ENCODE peak calls at places on chromosomes 5 and 9, in ten cellular contexts. F is HCT116, V is IMR-90, U is K562, D is hepatocyte, X is PC-9, W is OCI-LY7, P is PC-3, B is neural progenitor cell, N is H9. S is an unnamed sample.

GRCh38 chr5:10533218-10533617 is 30.7 kb upstream of the ANKRD33B start:
- DNase-seq in F (no peak), V (no peak), U (no peak), D (no peak), X (no peak), W (no peak), P (no peak), B (peak), N (peak), S (no peak)

GRCh38 chr5:111782171-111782570 is 25.2 kb upstream of the NREP start:
- DNase-seq in F (no peak), V (peak), U (no peak), D (no peak), X (no peak), W (no peak), P (peak), B (no peak), N (no peak), S (peak)

GRCh38 chr9:20623021-20623747 is 885 bp upstream of the MLLT3 start:
- DNase-seq in F (no peak), V (peak), U (no peak), D (peak), X (no peak), W (peak), P (peak), B (peak), N (no peak), S (peak)

GRCh38 chr9:38362912-38363588 is 29.5 kb upstream of the ALDH1B1 start:
- DNase-seq in F (peak), V (peak), U (peak), D (peak), X (peak), W (peak), P (peak), B (peak), N (no peak), S (peak)

GRCh38 chr5:149453618-149454415 is 74.7 kb upstream of the IL17B start:
- DNase-seq in F (no peak), V (no peak), U (no peak), D (no peak), X (no peak), W (no peak), P (no peak), B (no peak), N (no peak), S (no peak)

GRCh38 chr5:90050135-90050534 is 359.4 kb downstream of the CETN3 start:
- DNase-seq in F (no peak), V (no peak), U (no peak), D (no peak), X (no peak), W (no peak), P (no peak), B (no peak), N (no peak), S (peak)

GRCh38 chr5:133244242-133244641 is 192.4 kb downstream of the HSPA4 start:
- DNase-seq in F (no peak), V (peak), U (no peak), D (peak), X (no peak), W (peak), P (peak), B (no peak), N (no peak), S (no peak)

GRCh38 chr5:32828492-32828891 is 117.4 kb downstream of the NPR3 start:
- DNase-seq in F (no peak), V (peak), U (no peak), D (no peak), X (no peak), W (no peak), P (peak), B (no peak), N (no peak), S (peak)

DNA sequence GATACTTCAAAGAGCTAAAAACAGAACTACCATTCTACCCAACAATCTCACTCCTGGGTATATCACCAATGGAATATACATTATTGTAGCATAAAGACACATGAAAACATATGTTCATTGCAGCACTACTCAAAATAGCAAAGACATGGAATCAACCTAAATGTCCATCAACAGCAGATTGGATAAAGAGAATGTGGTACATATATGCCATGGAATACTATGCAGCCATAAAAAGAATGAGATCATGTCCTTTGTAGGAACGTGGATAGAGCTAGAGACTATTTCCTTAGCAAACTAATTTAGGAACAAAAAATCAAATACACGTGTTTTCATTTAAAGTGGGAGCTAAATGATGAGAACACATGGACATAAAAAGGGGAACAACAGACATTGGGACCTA is 247.9 kb upstream of the VLDLR start:
- DNase-seq in F (no peak), V (no peak), U (no peak), D (no peak), X (no peak), W (no peak), P (no peak), B (no peak), N (no peak), S (no peak)
- H2AFZ ChIP-seq in F (no peak), V (no peak), U (no peak), D (no peak), X (no peak), W (no peak), P (no peak), B (no peak), N (no peak), S (no peak)

GRCh38 chr9:119902611-119903010 is 533.4 kb upstream of the BRINP1 start:
- DNase-seq in F (no peak), V (no peak), U (no peak), D (no peak), X (no peak), W (no peak), P (no peak), B (no peak), N (no peak), S (no peak)
- H2AFZ ChIP-seq in F (no peak), V (no peak), U (no peak), D (no peak), X (no peak), W (no peak), P (no peak), B (peak), N (no peak), S (peak)

DNA sequence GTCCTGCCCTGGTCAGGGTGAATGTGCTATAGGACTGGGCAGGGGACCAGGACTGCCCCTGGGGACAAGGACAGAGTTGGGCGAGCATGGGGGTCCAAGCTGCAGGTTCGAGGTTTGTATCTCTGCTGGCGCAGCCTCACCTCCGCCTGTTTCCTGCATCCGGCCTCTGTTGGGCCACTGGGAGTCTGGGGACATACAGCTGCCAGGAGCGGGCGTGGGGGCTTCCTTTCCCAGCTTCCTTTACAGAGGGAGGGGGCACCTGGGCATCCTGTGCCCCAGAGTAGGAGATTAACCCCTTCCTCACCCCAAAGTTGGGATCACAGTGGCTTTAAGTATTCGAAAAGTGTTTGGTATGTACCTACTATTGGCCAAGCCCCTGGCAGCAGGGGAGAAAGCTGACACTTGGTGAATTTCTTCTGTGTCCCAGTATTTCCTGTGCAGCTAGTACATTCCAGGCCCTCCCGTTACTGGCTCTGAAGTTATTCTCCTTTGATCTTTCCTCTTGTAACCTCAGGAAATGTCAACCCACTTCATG is 19.0 kb downstream of the OLFML2A start:
- DNase-seq in F (no peak), V (no peak), U (no peak), D (no peak), X (no peak), W (no peak), P (no peak), B (no peak), N (no peak), S (no peak)
- H2AFZ ChIP-seq in F (no peak), V (no peak), U (no peak), D (no peak), X (no peak), W (no peak), P (no peak), B (no peak), N (no peak), S (no peak)

GRCh38 chr5:1493941-1494340 is 29.8 kb downstream of the LPCAT1 start:
- DNase-seq in F (no peak), V (no peak), U (no peak), D (no peak), X (no peak), W (no peak), P (no peak), B (no peak), N (no peak), S (no peak)

GRCh38 chr5:1497271-1497777 is 26.4 kb downstream of the LPCAT1 start:
- DNase-seq in F (no peak), V (no peak), U (no peak), D (no peak), X (no peak), W (no peak), P (no peak), B (no peak), N (no peak), S (no peak)

GRCh38 chr5:1494780-1495524 is 28.8 kb downstream of the LPCAT1 start:
- DNase-seq in F (no peak), V (no peak), U (no peak), D (no peak), X (no peak), W (peak), P (no peak), B (no peak), N (no peak), S (no peak)

GRCh38 chr5:1493413-1493812 is 30.3 kb downstream of the LPCAT1 start:
- DNase-seq in F (no peak), V (no peak), U (no peak), D (no peak), X (no peak), W (no peak), P (no peak), B (no peak), N (no peak), S (no peak)

DNA sequence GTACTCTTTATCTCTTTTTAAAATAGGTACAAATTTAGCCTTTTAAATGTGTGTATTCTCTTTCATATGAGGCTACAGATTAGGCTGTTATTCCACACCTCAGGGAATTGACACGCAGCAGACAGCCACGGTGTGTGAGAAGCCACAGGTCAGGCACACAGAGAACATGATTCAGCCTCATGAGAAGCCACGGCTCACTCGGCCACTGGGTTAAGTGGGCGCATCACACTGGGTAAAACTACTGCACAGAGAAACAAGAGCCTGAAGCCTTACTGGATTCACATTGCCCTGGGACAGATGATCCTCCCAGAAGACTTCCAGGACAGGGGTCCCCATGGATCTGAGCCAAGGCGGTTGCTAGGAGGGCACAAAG is 28.2 kb downstream of the LPCAT1 start:
- DNase-seq in F (no peak), V (no peak), U (no peak), D (no peak), X (no peak), W (no peak), P (no peak), B (no peak), N (no peak), S (no peak)
- H2AFZ ChIP-seq in F (no peak), V (no peak), U (no peak), D (no peak), X (no peak), W (no peak), P (no peak), B (no peak), N (no peak), S (no peak)